ENCODE peak calls at places on chromosomes 3 and 15, in six cellular contexts. One of them, this sample, is unnamed.

GRCh38 chr3:122299872-122300460 is 25.1 kb upstream of the CSTA start:
- DNase-seq in GM20000: no peak
- DNase-seq in skeletal muscle cell: no peak
- DNase-seq in midbrain: no peak
- DNase-seq in HFF-Myc: peak
- DNase-seq in NCI-H1105: no peak
- DNase-seq in this sample: no peak

GRCh38 chr3:159824341-159824740 is 164.3 kb upstream of the IL12A start:
- DNase-seq in GM20000: no peak
- DNase-seq in skeletal muscle cell: peak
- DNase-seq in midbrain: no peak
- DNase-seq in HFF-Myc: no peak
- DNase-seq in NCI-H1105: no peak
- DNase-seq in this sample: no peak

GRCh38 chr3:176937546-176937945 is 259.7 kb downstream of the TBL1XR1 start:
- DNase-seq in GM20000: no peak
- DNase-seq in skeletal muscle cell: peak
- DNase-seq in midbrain: no peak
- DNase-seq in HFF-Myc: no peak
- DNase-seq in NCI-H1105: no peak
- DNase-seq in this sample: no peak

GRCh38 chr3:31117854-31118253 is 223.4 kb upstream of the GADL1 start:
- DNase-seq in GM20000: no peak
- DNase-seq in skeletal muscle cell: no peak
- DNase-seq in midbrain: no peak
- DNase-seq in HFF-Myc: no peak
- DNase-seq in NCI-H1105: no peak
- DNase-seq in this sample: no peak

GRCh38 chr3:49500408-49501257 is 30.6 kb downstream of the DAG1 start:
- DNase-seq in GM20000: no peak
- DNase-seq in skeletal muscle cell: peak
- DNase-seq in midbrain: no peak
- DNase-seq in HFF-Myc: peak
- DNase-seq in NCI-H1105: no peak
- DNase-seq in this sample: no peak

GRCh38 chr3:454986-455385 is 258.4 kb downstream of the CHL1 start:
- DNase-seq in GM20000: no peak
- DNase-seq in skeletal muscle cell: no peak
- DNase-seq in midbrain: no peak
- DNase-seq in HFF-Myc: no peak
- DNase-seq in NCI-H1105: no peak
- DNase-seq in this sample: no peak

GRCh38 chr3:46367811-46368210 is 2.9 kb upstream of the CCR5 start:
- DNase-seq in GM20000: no peak
- DNase-seq in skeletal muscle cell: no peak
- DNase-seq in midbrain: no peak
- DNase-seq in HFF-Myc: no peak
- DNase-seq in NCI-H1105: no peak
- DNase-seq in this sample: no peak

GRCh38 chr15:58546635-58547627 is 115.1 kb downstream of the LIPC start:
- DNase-seq in GM20000: no peak
- DNase-seq in skeletal muscle cell: peak
- DNase-seq in midbrain: no peak
- DNase-seq in HFF-Myc: peak
- DNase-seq in NCI-H1105: no peak
- DNase-seq in this sample: no peak

GRCh38 chr15:88782465-88782864 is 20.8 kb upstream of the ACAN start:
- DNase-seq in GM20000: no peak
- DNase-seq in skeletal muscle cell: no peak
- DNase-seq in midbrain: no peak
- DNase-seq in HFF-Myc: no peak
- DNase-seq in NCI-H1105: no peak
- DNase-seq in this sample: no peak

GRCh38 chr15:30956216-30956803 is 35.1 kb downstream of the MTMR10 start:
- DNase-seq in GM20000: no peak
- DNase-seq in skeletal muscle cell: no peak
- DNase-seq in midbrain: no peak
- DNase-seq in HFF-Myc: no peak
- DNase-seq in NCI-H1105: no peak
- DNase-seq in this sample: no peak

GRCh38 chr3:147336543-147337278 is 69.6 kb downstream of the ZIC4 start:
- DNase-seq in GM20000: no peak
- DNase-seq in skeletal muscle cell: no peak
- DNase-seq in midbrain: no peak
- DNase-seq in HFF-Myc: no peak
- DNase-seq in NCI-H1105: no peak
- DNase-seq in this sample: no peak

GRCh38 chr3:178083906-178084823 is 452.1 kb upstream of the KCNMB2 start:
- DNase-seq in GM20000: no peak
- DNase-seq in skeletal muscle cell: no peak
- DNase-seq in midbrain: peak
- DNase-seq in HFF-Myc: no peak
- DNase-seq in NCI-H1105: peak
- DNase-seq in this sample: peak

GRCh38 chr3:28940530-28940929 is 340.3 kb upstream of the RBMS3 start:
- DNase-seq in GM20000: peak
- DNase-seq in skeletal muscle cell: peak
- DNase-seq in midbrain: peak
- DNase-seq in HFF-Myc: peak
- DNase-seq in NCI-H1105: no peak
- DNase-seq in this sample: no peak

GRCh38 chr15:78915341-78916087 is 29.3 kb downstream of the CTSH start:
- DNase-seq in GM20000: no peak
- DNase-seq in skeletal muscle cell: no peak
- DNase-seq in midbrain: peak
- DNase-seq in HFF-Myc: no peak
- DNase-seq in NCI-H1105: no peak
- DNase-seq in this sample: no peak

GRCh38 chr3:42043116-42043796 is 47.9 kb upstream of the TRAK1 start:
- DNase-seq in GM20000: no peak
- DNase-seq in skeletal muscle cell: no peak
- DNase-seq in midbrain: no peak
- DNase-seq in HFF-Myc: no peak
- DNase-seq in NCI-H1105: peak
- DNase-seq in this sample: peak

GRCh38 chr3:193418576-193419373 is 40.2 kb upstream of the ATP13A5 start:
- DNase-seq in GM20000: no peak
- DNase-seq in skeletal muscle cell: no peak
- DNase-seq in midbrain: no peak
- DNase-seq in HFF-Myc: no peak
- DNase-seq in NCI-H1105: no peak
- DNase-seq in this sample: no peak

GRCh38 chr3:186109897-186110803 is 1.3 kb upstream of the ETV5 start:
- DNase-seq in GM20000: peak
- DNase-seq in skeletal muscle cell: no peak
- DNase-seq in midbrain: no peak
- DNase-seq in HFF-Myc: no peak
- DNase-seq in NCI-H1105: no peak
- DNase-seq in this sample: no peak

GRCh38 chr15:38145671-38146111 is 106.9 kb upstream of the SPRED1 start:
- DNase-seq in GM20000: no peak
- DNase-seq in skeletal muscle cell: no peak
- DNase-seq in midbrain: peak
- DNase-seq in HFF-Myc: no peak
- DNase-seq in NCI-H1105: no peak
- DNase-seq in this sample: no peak

GRCh38 chr15:63041982-63042878 is at the start of gene TPM1:
- DNase-seq in GM20000: peak
- DNase-seq in skeletal muscle cell: no peak
- DNase-seq in midbrain: no peak
- DNase-seq in HFF-Myc: no peak
- DNase-seq in NCI-H1105: peak
- DNase-seq in this sample: no peak

GRCh38 chr3:150270883-150271577 is 137.1 kb upstream of the TSC22D2 start:
- DNase-seq in GM20000: no peak
- DNase-seq in skeletal muscle cell: no peak
- DNase-seq in midbrain: no peak
- DNase-seq in HFF-Myc: no peak
- DNase-seq in NCI-H1105: no peak
- DNase-seq in this sample: no peak

GRCh38 chr3:44865272-44866005 is 3.7 kb downstream of the TMEM42 start:
- DNase-seq in GM20000: no peak
- DNase-seq in skeletal muscle cell: peak
- DNase-seq in midbrain: no peak
- DNase-seq in HFF-Myc: no peak
- DNase-seq in NCI-H1105: no peak
- DNase-seq in this sample: peak

GRCh38 chr15:77028451-77029165 is 33.7 kb downstream of the PSTPIP1 start:
- DNase-seq in GM20000: no peak
- DNase-seq in skeletal muscle cell: no peak
- DNase-seq in midbrain: no peak
- DNase-seq in HFF-Myc: no peak
- DNase-seq in NCI-H1105: no peak
- DNase-seq in this sample: no peak

GRCh38 chr15:57626713-57627440 is 35.2 kb downstream of the MYZAP start:
- DNase-seq in GM20000: no peak
- DNase-seq in skeletal muscle cell: no peak
- DNase-seq in midbrain: no peak
- DNase-seq in HFF-Myc: no peak
- DNase-seq in NCI-H1105: no peak
- DNase-seq in this sample: no peak

GRCh38 chr3:15356186-15356585 is 23.8 kb upstream of the SH3BP5 start:
- DNase-seq in GM20000: no peak
- DNase-seq in skeletal muscle cell: no peak
- DNase-seq in midbrain: no peak
- DNase-seq in HFF-Myc: no peak
- DNase-seq in NCI-H1105: no peak
- DNase-seq in this sample: no peak

GRCh38 chr3:48301814-48302194 is 31.7 kb downstream of the SPINK8 start:
- DNase-seq in GM20000: peak
- DNase-seq in skeletal muscle cell: no peak
- DNase-seq in midbrain: no peak
- DNase-seq in HFF-Myc: peak
- DNase-seq in NCI-H1105: no peak
- DNase-seq in this sample: no peak

GRCh38 chr15:78302579-78302978 is 3.2 kb upstream of the SKIC8 start:
- DNase-seq in GM20000: peak
- DNase-seq in skeletal muscle cell: peak
- DNase-seq in midbrain: no peak
- DNase-seq in HFF-Myc: peak
- DNase-seq in NCI-H1105: no peak
- DNase-seq in this sample: no peak

GRCh38 chr15:92942706-92943105 is 42.6 kb downstream of the CHD2 start:
- DNase-seq in GM20000: no peak
- DNase-seq in skeletal muscle cell: no peak
- DNase-seq in midbrain: no peak
- DNase-seq in HFF-Myc: no peak
- DNase-seq in NCI-H1105: no peak
- DNase-seq in this sample: no peak

GRCh38 chr3:110813541-110813940 is 258.1 kb upstream of the NECTIN3 start:
- DNase-seq in GM20000: no peak
- DNase-seq in skeletal muscle cell: no peak
- DNase-seq in midbrain: no peak
- DNase-seq in HFF-Myc: no peak
- DNase-seq in NCI-H1105: no peak
- DNase-seq in this sample: no peak

GRCh38 chr3:190073264-190073663 is 47.4 kb downstream of the P3H2 start:
- DNase-seq in GM20000: no peak
- DNase-seq in skeletal muscle cell: no peak
- DNase-seq in midbrain: no peak
- DNase-seq in HFF-Myc: no peak
- DNase-seq in NCI-H1105: peak
- DNase-seq in this sample: no peak

GRCh38 chr15:75725021-75725718 is 12.5 kb upstream of the CSPG4 start:
- DNase-seq in GM20000: no peak
- DNase-seq in skeletal muscle cell: no peak
- DNase-seq in midbrain: no peak
- DNase-seq in HFF-Myc: no peak
- DNase-seq in NCI-H1105: no peak
- DNase-seq in this sample: no peak

GRCh38 chr3:191399918-191400317 is 61.0 kb upstream of the PYDC2 start:
- DNase-seq in GM20000: no peak
- DNase-seq in skeletal muscle cell: no peak
- DNase-seq in midbrain: no peak
- DNase-seq in HFF-Myc: no peak
- DNase-seq in NCI-H1105: no peak
- DNase-seq in this sample: no peak

GRCh38 chr15:91208366-91208765 is 108.3 kb downstream of the SV2B start:
- DNase-seq in GM20000: no peak
- DNase-seq in skeletal muscle cell: no peak
- DNase-seq in midbrain: no peak
- DNase-seq in HFF-Myc: no peak
- DNase-seq in NCI-H1105: no peak
- DNase-seq in this sample: no peak

GRCh38 chr3:65483475-65483874 is 555.2 kb downstream of the MAGI1 start:
- DNase-seq in GM20000: no peak
- DNase-seq in skeletal muscle cell: no peak
- DNase-seq in midbrain: peak
- DNase-seq in HFF-Myc: no peak
- DNase-seq in NCI-H1105: peak
- DNase-seq in this sample: no peak

GRCh38 chr3:114144909-114145688 is 33.8 kb downstream of the DRD3 start:
- DNase-seq in GM20000: no peak
- DNase-seq in skeletal muscle cell: peak
- DNase-seq in midbrain: no peak
- DNase-seq in HFF-Myc: peak
- DNase-seq in NCI-H1105: no peak
- DNase-seq in this sample: no peak

GRCh38 chr15:40427188-40427587 is 13.6 kb upstream of the BAHD1 start:
- DNase-seq in GM20000: no peak
- DNase-seq in skeletal muscle cell: no peak
- DNase-seq in midbrain: no peak
- DNase-seq in HFF-Myc: no peak
- DNase-seq in NCI-H1105: no peak
- DNase-seq in this sample: no peak

This sample was measured in NCI-H774.